ENCODE peak calls at places on chromosomes 12 and 14, in nine cellular contexts. One of them, this sample, is unnamed.

GRCh38 chr12:114240288-114240687 is 165.7 kb downstream of the TBX5 start:
- DNase-seq in right cardiac atrium: no peak
- DNase-seq in activated CD4-positive, alpha-beta T cell treated with anti-CD3 and anti-CD28 coated beads, Interleukin-2, amount 50 U/mL, for 1 hour: no peak
- DNase-seq in cerebellum: no peak
- DNase-seq in non-pigmented ciliary epithelial cell: no peak
- DNase-seq in fibroblast of the conjunctiva: no peak
- DNase-seq in dermis blood vessel endothelial cell: no peak
- DNase-seq in NCI-H1694 treated with DMSO at 0.1 percent for 48 hours: no peak
- DNase-seq in WTC11: no peak
- DNase-seq in this sample: no peak

GRCh38 chr14:104940526-104941150 is 16.0 kb downstream of the PLD4 start:
- DNase-seq in dermis blood vessel endothelial cell: peak; percentile 12
- DNase-seq in cerebellum: no peak
- DNase-seq in activated CD4-positive, alpha-beta T cell treated with anti-CD3 and anti-CD28 coated beads, Interleukin-2, amount 50 U/mL, for 1 hour: no peak
- DNase-seq in NCI-H1694 treated with DMSO at 0.1 percent for 48 hours: no peak
- DNase-seq in fibroblast of the conjunctiva: no peak
- DNase-seq in right cardiac atrium: no peak
- DNase-seq in WTC11: peak; percentile 9
- DNase-seq in non-pigmented ciliary epithelial cell: no peak
- DNase-seq in this sample: peak; percentile 39

GRCh38 chr12:49296034-49296835 is 1.3 kb downstream of the PRPH start:
- DNase-seq in WTC11: peak; percentile 84
- DNase-seq in non-pigmented ciliary epithelial cell: no peak
- DNase-seq in dermis blood vessel endothelial cell: peak; percentile 46
- DNase-seq in fibroblast of the conjunctiva: no peak
- DNase-seq in right cardiac atrium: peak; percentile 45
- DNase-seq in cerebellum: peak; percentile 40
- DNase-seq in activated CD4-positive, alpha-beta T cell treated with anti-CD3 and anti-CD28 coated beads, Interleukin-2, amount 50 U/mL, for 1 hour: peak; percentile 68
- DNase-seq in NCI-H1694 treated with DMSO at 0.1 percent for 48 hours: no peak
- DNase-seq in this sample: peak; percentile 23

GRCh38 chr14:52063107-52063506 is 5.8 kb downstream of the NID2 start:
- DNase-seq in right cardiac atrium: peak; percentile 28
- DNase-seq in non-pigmented ciliary epithelial cell: no peak
- DNase-seq in fibroblast of the conjunctiva: no peak
- DNase-seq in WTC11: no peak
- DNase-seq in activated CD4-positive, alpha-beta T cell treated with anti-CD3 and anti-CD28 coated beads, Interleukin-2, amount 50 U/mL, for 1 hour: no peak
- DNase-seq in NCI-H1694 treated with DMSO at 0.1 percent for 48 hours: no peak
- DNase-seq in dermis blood vessel endothelial cell: no peak
- DNase-seq in cerebellum: no peak
- DNase-seq in this sample: no peak

GRCh38 chr12:82517027-82517426 is 158.7 kb downstream of the METTL25 start:
- DNase-seq in NCI-H1694 treated with DMSO at 0.1 percent for 48 hours: no peak
- DNase-seq in right cardiac atrium: no peak
- DNase-seq in non-pigmented ciliary epithelial cell: peak; percentile 1
- DNase-seq in cerebellum: no peak
- DNase-seq in dermis blood vessel endothelial cell: peak; percentile 37
- DNase-seq in activated CD4-positive, alpha-beta T cell treated with anti-CD3 and anti-CD28 coated beads, Interleukin-2, amount 50 U/mL, for 1 hour: no peak
- DNase-seq in fibroblast of the conjunctiva: no peak
- DNase-seq in WTC11: peak; percentile 33
- DNase-seq in this sample: peak; percentile 15

GRCh38 chr12:68746572-68747180 is 700 bp downstream of the SLC35E3 start:
- DNase-seq in fibroblast of the conjunctiva: peak; percentile 34
- DNase-seq in NCI-H1694 treated with DMSO at 0.1 percent for 48 hours: peak; percentile 8
- DNase-seq in WTC11: peak; percentile 22
- DNase-seq in activated CD4-positive, alpha-beta T cell treated with anti-CD3 and anti-CD28 coated beads, Interleukin-2, amount 50 U/mL, for 1 hour: peak; percentile 17
- DNase-seq in non-pigmented ciliary epithelial cell: no peak
- DNase-seq in dermis blood vessel endothelial cell: peak; percentile 74
- DNase-seq in cerebellum: peak; percentile 53
- DNase-seq in right cardiac atrium: peak; percentile 61
- DNase-seq in this sample: peak; percentile 59

GRCh38 chr12:6326316-6326959 is 15.4 kb downstream of the TNFRSF1A start:
- DNase-seq in NCI-H1694 treated with DMSO at 0.1 percent for 48 hours: no peak
- DNase-seq in fibroblast of the conjunctiva: peak; percentile 63
- DNase-seq in dermis blood vessel endothelial cell: peak; percentile 71
- DNase-seq in WTC11: peak; percentile 73
- DNase-seq in non-pigmented ciliary epithelial cell: no peak
- DNase-seq in right cardiac atrium: no peak
- DNase-seq in activated CD4-positive, alpha-beta T cell treated with anti-CD3 and anti-CD28 coated beads, Interleukin-2, amount 50 U/mL, for 1 hour: no peak
- DNase-seq in cerebellum: peak; percentile 19
- DNase-seq in this sample: peak; percentile 80

GRCh38 chr14:99654235-99655000 is 9.5 kb downstream of the HHIPL1 start:
- DNase-seq in right cardiac atrium: peak; percentile 70
- DNase-seq in dermis blood vessel endothelial cell: no peak
- DNase-seq in fibroblast of the conjunctiva: peak; percentile 62
- DNase-seq in cerebellum: peak; percentile 14
- DNase-seq in activated CD4-positive, alpha-beta T cell treated with anti-CD3 and anti-CD28 coated beads, Interleukin-2, amount 50 U/mL, for 1 hour: no peak
- DNase-seq in WTC11: no peak
- DNase-seq in NCI-H1694 treated with DMSO at 0.1 percent for 48 hours: no peak
- DNase-seq in non-pigmented ciliary epithelial cell: no peak
- DNase-seq in this sample: no peak

GRCh38 chr12:47938594-47938993 is 24.8 kb upstream of the TMEM106C start:
- DNase-seq in dermis blood vessel endothelial cell: no peak
- DNase-seq in WTC11: no peak
- DNase-seq in cerebellum: no peak
- DNase-seq in non-pigmented ciliary epithelial cell: no peak
- DNase-seq in fibroblast of the conjunctiva: no peak
- DNase-seq in activated CD4-positive, alpha-beta T cell treated with anti-CD3 and anti-CD28 coated beads, Interleukin-2, amount 50 U/mL, for 1 hour: no peak
- DNase-seq in NCI-H1694 treated with DMSO at 0.1 percent for 48 hours: no peak
- DNase-seq in right cardiac atrium: no peak
- DNase-seq in this sample: no peak

GRCh38 chr14:76086636-76087035 is 65.1 kb upstream of the GPATCH2L start:
- DNase-seq in activated CD4-positive, alpha-beta T cell treated with anti-CD3 and anti-CD28 coated beads, Interleukin-2, amount 50 U/mL, for 1 hour: no peak
- DNase-seq in non-pigmented ciliary epithelial cell: no peak
- DNase-seq in cerebellum: no peak
- DNase-seq in right cardiac atrium: no peak
- DNase-seq in WTC11: no peak
- DNase-seq in NCI-H1694 treated with DMSO at 0.1 percent for 48 hours: peak; percentile 99
- DNase-seq in dermis blood vessel endothelial cell: no peak
- DNase-seq in fibroblast of the conjunctiva: no peak
- DNase-seq in this sample: peak; percentile 57

GRCh38 chr12:76591461-76591860 is 31.9 kb upstream of the OSBPL8 start:
- DNase-seq in right cardiac atrium: no peak
- DNase-seq in fibroblast of the conjunctiva: no peak
- DNase-seq in dermis blood vessel endothelial cell: no peak
- DNase-seq in cerebellum: no peak
- DNase-seq in WTC11: no peak
- DNase-seq in NCI-H1694 treated with DMSO at 0.1 percent for 48 hours: no peak
- DNase-seq in non-pigmented ciliary epithelial cell: no peak
- DNase-seq in activated CD4-positive, alpha-beta T cell treated with anti-CD3 and anti-CD28 coated beads, Interleukin-2, amount 50 U/mL, for 1 hour: no peak
- DNase-seq in this sample: no peak

GRCh38 chr14:70123796-70124195 is 65.0 kb downstream of the SLC8A3 start:
- DNase-seq in right cardiac atrium: no peak
- DNase-seq in WTC11: no peak
- DNase-seq in activated CD4-positive, alpha-beta T cell treated with anti-CD3 and anti-CD28 coated beads, Interleukin-2, amount 50 U/mL, for 1 hour: no peak
- DNase-seq in cerebellum: no peak
- DNase-seq in non-pigmented ciliary epithelial cell: no peak
- DNase-seq in dermis blood vessel endothelial cell: no peak
- DNase-seq in NCI-H1694 treated with DMSO at 0.1 percent for 48 hours: no peak
- DNase-seq in fibroblast of the conjunctiva: no peak
- DNase-seq in this sample: no peak

GRCh38 chr14:84108746-84109457 is 1421.0 kb upstream of the FLRT2 start:
- DNase-seq in WTC11: no peak
- DNase-seq in dermis blood vessel endothelial cell: no peak
- DNase-seq in right cardiac atrium: no peak
- DNase-seq in fibroblast of the conjunctiva: no peak
- DNase-seq in activated CD4-positive, alpha-beta T cell treated with anti-CD3 and anti-CD28 coated beads, Interleukin-2, amount 50 U/mL, for 1 hour: no peak
- DNase-seq in NCI-H1694 treated with DMSO at 0.1 percent for 48 hours: no peak
- DNase-seq in cerebellum: no peak
- DNase-seq in non-pigmented ciliary epithelial cell: no peak
- DNase-seq in this sample: no peak

GRCh38 chr12:7146228-7146627 is 16.1 kb downstream of the CLSTN3 start:
- DNase-seq in activated CD4-positive, alpha-beta T cell treated with anti-CD3 and anti-CD28 coated beads, Interleukin-2, amount 50 U/mL, for 1 hour: no peak
- DNase-seq in NCI-H1694 treated with DMSO at 0.1 percent for 48 hours: no peak
- DNase-seq in non-pigmented ciliary epithelial cell: no peak
- DNase-seq in fibroblast of the conjunctiva: no peak
- DNase-seq in WTC11: no peak
- DNase-seq in right cardiac atrium: no peak
- DNase-seq in dermis blood vessel endothelial cell: no peak
- DNase-seq in cerebellum: no peak
- DNase-seq in this sample: no peak

GRCh38 chr12:63857771-63858670 is 13.5 kb downstream of the SRGAP1 start:
- DNase-seq in non-pigmented ciliary epithelial cell: no peak
- DNase-seq in fibroblast of the conjunctiva: no peak
- DNase-seq in right cardiac atrium: no peak
- DNase-seq in cerebellum: no peak
- DNase-seq in WTC11: no peak
- DNase-seq in dermis blood vessel endothelial cell: no peak
- DNase-seq in activated CD4-positive, alpha-beta T cell treated with anti-CD3 and anti-CD28 coated beads, Interleukin-2, amount 50 U/mL, for 1 hour: no peak
- DNase-seq in NCI-H1694 treated with DMSO at 0.1 percent for 48 hours: no peak
- DNase-seq in this sample: no peak

GRCh38 chr12:14188761-14189160 is 176.7 kb upstream of the ATF7IP start:
- DNase-seq in non-pigmented ciliary epithelial cell: no peak
- DNase-seq in right cardiac atrium: no peak
- DNase-seq in fibroblast of the conjunctiva: no peak
- DNase-seq in WTC11: no peak
- DNase-seq in dermis blood vessel endothelial cell: no peak
- DNase-seq in NCI-H1694 treated with DMSO at 0.1 percent for 48 hours: no peak
- DNase-seq in cerebellum: no peak
- DNase-seq in activated CD4-positive, alpha-beta T cell treated with anti-CD3 and anti-CD28 coated beads, Interleukin-2, amount 50 U/mL, for 1 hour: no peak
- DNase-seq in this sample: no peak

GRCh38 chr12:128918910-128919309 is 65.6 kb downstream of the GLT1D1 start:
- DNase-seq in right cardiac atrium: no peak
- DNase-seq in activated CD4-positive, alpha-beta T cell treated with anti-CD3 and anti-CD28 coated beads, Interleukin-2, amount 50 U/mL, for 1 hour: no peak
- DNase-seq in fibroblast of the conjunctiva: no peak
- DNase-seq in cerebellum: no peak
- DNase-seq in dermis blood vessel endothelial cell: no peak
- DNase-seq in non-pigmented ciliary epithelial cell: no peak
- DNase-seq in WTC11: no peak
- DNase-seq in NCI-H1694 treated with DMSO at 0.1 percent for 48 hours: no peak
- DNase-seq in this sample: no peak

GRCh38 chr12:19652391-19652790 is 213.1 kb downstream of the AEBP2 start:
- DNase-seq in dermis blood vessel endothelial cell: no peak
- DNase-seq in activated CD4-positive, alpha-beta T cell treated with anti-CD3 and anti-CD28 coated beads, Interleukin-2, amount 50 U/mL, for 1 hour: no peak
- DNase-seq in cerebellum: no peak
- DNase-seq in non-pigmented ciliary epithelial cell: no peak
- DNase-seq in fibroblast of the conjunctiva: no peak
- DNase-seq in right cardiac atrium: no peak
- DNase-seq in WTC11: no peak
- DNase-seq in NCI-H1694 treated with DMSO at 0.1 percent for 48 hours: no peak
- DNase-seq in this sample: no peak

GRCh38 chr12:109726106-109726497 is 12.5 kb downstream of the FAM222A start:
- DNase-seq in right cardiac atrium: peak; percentile 0
- DNase-seq in activated CD4-positive, alpha-beta T cell treated with anti-CD3 and anti-CD28 coated beads, Interleukin-2, amount 50 U/mL, for 1 hour: no peak
- DNase-seq in WTC11: no peak
- DNase-seq in cerebellum: no peak
- DNase-seq in fibroblast of the conjunctiva: no peak
- DNase-seq in dermis blood vessel endothelial cell: no peak
- DNase-seq in non-pigmented ciliary epithelial cell: no peak
- DNase-seq in NCI-H1694 treated with DMSO at 0.1 percent for 48 hours: no peak
- DNase-seq in this sample: no peak

GRCh38 chr14:102568115-102568614 is 24.3 kb upstream of the RCOR1 start:
- DNase-seq in non-pigmented ciliary epithelial cell: no peak
- DNase-seq in fibroblast of the conjunctiva: no peak
- DNase-seq in activated CD4-positive, alpha-beta T cell treated with anti-CD3 and anti-CD28 coated beads, Interleukin-2, amount 50 U/mL, for 1 hour: peak; percentile 26
- DNase-seq in cerebellum: no peak
- DNase-seq in WTC11: peak; percentile 66
- DNase-seq in dermis blood vessel endothelial cell: no peak
- DNase-seq in NCI-H1694 treated with DMSO at 0.1 percent for 48 hours: no peak
- DNase-seq in right cardiac atrium: no peak
- DNase-seq in this sample: peak; percentile 66

GRCh38 chr12:76792828-76793227 is 28.9 kb downstream of the ZDHHC17 start:
- DNase-seq in WTC11: no peak
- DNase-seq in right cardiac atrium: no peak
- DNase-seq in fibroblast of the conjunctiva: no peak
- DNase-seq in activated CD4-positive, alpha-beta T cell treated with anti-CD3 and anti-CD28 coated beads, Interleukin-2, amount 50 U/mL, for 1 hour: no peak
- DNase-seq in non-pigmented ciliary epithelial cell: no peak
- DNase-seq in NCI-H1694 treated with DMSO at 0.1 percent for 48 hours: no peak
- DNase-seq in cerebellum: no peak
- DNase-seq in dermis blood vessel endothelial cell: no peak
- DNase-seq in this sample: no peak

GRCh38 chr14:84129028-84129427 is 1400.9 kb upstream of the FLRT2 start:
- DNase-seq in cerebellum: no peak
- DNase-seq in right cardiac atrium: no peak
- DNase-seq in fibroblast of the conjunctiva: no peak
- DNase-seq in dermis blood vessel endothelial cell: no peak
- DNase-seq in NCI-H1694 treated with DMSO at 0.1 percent for 48 hours: no peak
- DNase-seq in WTC11: no peak
- DNase-seq in non-pigmented ciliary epithelial cell: no peak
- DNase-seq in activated CD4-positive, alpha-beta T cell treated with anti-CD3 and anti-CD28 coated beads, Interleukin-2, amount 50 U/mL, for 1 hour: no peak
- DNase-seq in this sample: no peak

GRCh38 chr12:107318804-107319535 is 225.6 kb upstream of the CRY1 start:
- DNase-seq in WTC11: peak; percentile 50
- DNase-seq in fibroblast of the conjunctiva: no peak
- DNase-seq in non-pigmented ciliary epithelial cell: no peak
- DNase-seq in activated CD4-positive, alpha-beta T cell treated with anti-CD3 and anti-CD28 coated beads, Interleukin-2, amount 50 U/mL, for 1 hour: peak; percentile 17
- DNase-seq in right cardiac atrium: no peak
- DNase-seq in cerebellum: no peak
- DNase-seq in dermis blood vessel endothelial cell: peak; percentile 54
- DNase-seq in NCI-H1694 treated with DMSO at 0.1 percent for 48 hours: peak; percentile 14
- DNase-seq in this sample: peak; percentile 10

GRCh38 chr14:105281354-105282097 is 19.3 kb downstream of the BRF1 start:
- DNase-seq in fibroblast of the conjunctiva: peak; percentile 53
- DNase-seq in dermis blood vessel endothelial cell: peak; percentile 84
- DNase-seq in non-pigmented ciliary epithelial cell: peak; percentile 32
- DNase-seq in WTC11: no peak
- DNase-seq in right cardiac atrium: no peak
- DNase-seq in NCI-H1694 treated with DMSO at 0.1 percent for 48 hours: peak; percentile 95
- DNase-seq in activated CD4-positive, alpha-beta T cell treated with anti-CD3 and anti-CD28 coated beads, Interleukin-2, amount 50 U/mL, for 1 hour: no peak
- DNase-seq in cerebellum: peak; percentile 70
- DNase-seq in this sample: peak; percentile 82

GRCh38 chr12:130427381-130427887 is 89.7 kb downstream of the PIWIL1 start:
- DNase-seq in cerebellum: no peak
- DNase-seq in activated CD4-positive, alpha-beta T cell treated with anti-CD3 and anti-CD28 coated beads, Interleukin-2, amount 50 U/mL, for 1 hour: no peak
- DNase-seq in non-pigmented ciliary epithelial cell: no peak
- DNase-seq in dermis blood vessel endothelial cell: no peak
- DNase-seq in right cardiac atrium: no peak
- DNase-seq in WTC11: no peak
- DNase-seq in NCI-H1694 treated with DMSO at 0.1 percent for 48 hours: no peak
- DNase-seq in fibroblast of the conjunctiva: no peak
- DNase-seq in this sample: no peak

GRCh38 chr14:30243805-30244204 is 315.2 kb upstream of the G2E3 start:
- DNase-seq in activated CD4-positive, alpha-beta T cell treated with anti-CD3 and anti-CD28 coated beads, Interleukin-2, amount 50 U/mL, for 1 hour: no peak
- DNase-seq in non-pigmented ciliary epithelial cell: peak; percentile 44
- DNase-seq in NCI-H1694 treated with DMSO at 0.1 percent for 48 hours: no peak
- DNase-seq in cerebellum: no peak
- DNase-seq in fibroblast of the conjunctiva: peak; percentile 27
- DNase-seq in dermis blood vessel endothelial cell: no peak
- DNase-seq in WTC11: no peak
- DNase-seq in right cardiac atrium: no peak
- DNase-seq in this sample: no peak

GRCh38 chr12:53749986-53750811 is 1.6 kb downstream of the CISTR start:
- DNase-seq in right cardiac atrium: no peak
- DNase-seq in dermis blood vessel endothelial cell: no peak
- DNase-seq in non-pigmented ciliary epithelial cell: no peak
- DNase-seq in activated CD4-positive, alpha-beta T cell treated with anti-CD3 and anti-CD28 coated beads, Interleukin-2, amount 50 U/mL, for 1 hour: no peak
- DNase-seq in fibroblast of the conjunctiva: no peak
- DNase-seq in NCI-H1694 treated with DMSO at 0.1 percent for 48 hours: peak; percentile 73
- DNase-seq in WTC11: no peak
- DNase-seq in cerebellum: no peak
- DNase-seq in this sample: no peak

GRCh38 chr12:7859552-7859951 is 13.2 kb downstream of the SLC2A14 start:
- DNase-seq in activated CD4-positive, alpha-beta T cell treated with anti-CD3 and anti-CD28 coated beads, Interleukin-2, amount 50 U/mL, for 1 hour: no peak
- DNase-seq in fibroblast of the conjunctiva: no peak
- DNase-seq in cerebellum: no peak
- DNase-seq in non-pigmented ciliary epithelial cell: peak; percentile 55
- DNase-seq in right cardiac atrium: no peak
- DNase-seq in dermis blood vessel endothelial cell: no peak
- DNase-seq in NCI-H1694 treated with DMSO at 0.1 percent for 48 hours: no peak
- DNase-seq in WTC11: no peak
- DNase-seq in this sample: no peak

GRCh38 chr14:100871234-100872186 is 32.0 kb downstream of the RTL1 start:
- DNase-seq in cerebellum: no peak
- DNase-seq in WTC11: no peak
- DNase-seq in non-pigmented ciliary epithelial cell: peak; percentile 24
- DNase-seq in right cardiac atrium: no peak
- DNase-seq in NCI-H1694 treated with DMSO at 0.1 percent for 48 hours: no peak
- DNase-seq in fibroblast of the conjunctiva: peak; percentile 6
- DNase-seq in dermis blood vessel endothelial cell: peak; percentile 42
- DNase-seq in activated CD4-positive, alpha-beta T cell treated with anti-CD3 and anti-CD28 coated beads, Interleukin-2, amount 50 U/mL, for 1 hour: no peak
- DNase-seq in this sample: no peak

GRCh38 chr12:9364224-9365176 is 156.3 kb upstream of the PZP start:
- DNase-seq in dermis blood vessel endothelial cell: no peak
- DNase-seq in non-pigmented ciliary epithelial cell: peak; percentile 48
- DNase-seq in cerebellum: no peak
- DNase-seq in NCI-H1694 treated with DMSO at 0.1 percent for 48 hours: no peak
- DNase-seq in WTC11: peak; percentile 65
- DNase-seq in activated CD4-positive, alpha-beta T cell treated with anti-CD3 and anti-CD28 coated beads, Interleukin-2, amount 50 U/mL, for 1 hour: no peak
- DNase-seq in fibroblast of the conjunctiva: peak; percentile 10
- DNase-seq in right cardiac atrium: no peak
- DNase-seq in this sample: no peak

GRCh38 chr14:61369097-61369496 is 47.7 kb downstream of the PRKCH start:
- DNase-seq in WTC11: no peak
- DNase-seq in right cardiac atrium: no peak
- DNase-seq in activated CD4-positive, alpha-beta T cell treated with anti-CD3 and anti-CD28 coated beads, Interleukin-2, amount 50 U/mL, for 1 hour: no peak
- DNase-seq in fibroblast of the conjunctiva: no peak
- DNase-seq in dermis blood vessel endothelial cell: no peak
- DNase-seq in non-pigmented ciliary epithelial cell: no peak
- DNase-seq in cerebellum: no peak
- DNase-seq in NCI-H1694 treated with DMSO at 0.1 percent for 48 hours: no peak
- DNase-seq in this sample: no peak